ENCODE peak calls at places on chromosomes 3 and 15, in ten cellular contexts. X is ascending aorta, R is GM12865, W is GM12878, A is foreskin fibroblast, Y is glutamatergic neuron, T is Caco-2, V is left ventricle myocardium inferior, B is PC-3, K is lung. Q is an unnamed sample.

GRCh38 chr15:84023636-84024035 is 211.9 kb upstream of the GOLGA6L4 start:
- DNase-seq in K (no peak), V (no peak), T (peak; percentile 17), X (no peak), A (peak; percentile 0), Y (peak; percentile 35), R (peak; percentile 62), W (no peak), B (peak; percentile 73), Q (peak; percentile 16)

GRCh38 chr3:130692455-130692854 is 54.2 kb downstream of the PIK3R4 start:
- DNase-seq in B (peak; percentile 74), W (no peak), Y (no peak), A (no peak), V (no peak), K (no peak), T (no peak), R (no peak), X (no peak), Q (no peak)

GRCh38 chr15:42364529-42364928 is 5.2 kb downstream of the CAPN3 start:
- DNase-seq in X (no peak), K (no peak), V (no peak), B (no peak), W (no peak), Y (no peak), T (no peak), A (no peak), R (no peak), Q (no peak)

GRCh38 chr3:152379415-152380042 is 110.8 kb downstream of the MBNL1 start:
- DNase-seq in R (no peak), B (no peak), A (no peak), T (no peak), K (no peak), X (no peak), Y (no peak), W (no peak), V (no peak), Q (no peak)

GRCh38 chr3:48681974-48682610 is 3.6 kb downstream of the NCKIPSD start:
- DNase-seq in Y (no peak), R (no peak), K (no peak), B (no peak), V (no peak), T (no peak), W (no peak), X (no peak), A (no peak), Q (no peak)

GRCh38 chr3:150783920-150784746 is 21.2 kb upstream of the SIAH2 start:
- DNase-seq in A (no peak), K (no peak), W (no peak), X (no peak), T (no peak), R (peak; percentile 75), B (peak; percentile 79), V (no peak), Y (no peak), Q (no peak)

GRCh38 chr3:113771993-113772392 is 25.2 kb downstream of the ATP6V1A start:
- DNase-seq in A (no peak), R (no peak), X (no peak), W (no peak), V (no peak), B (no peak), Y (no peak), T (no peak), K (no peak), Q (no peak)

GRCh38 chr3:150104564-150104963 is 133.9 kb upstream of the PFN2 start:
- DNase-seq in R (no peak), K (no peak), V (no peak), Y (no peak), A (no peak), B (no peak), X (no peak), T (no peak), W (no peak), Q (no peak)

GRCh38 chr3:12486001-12486400 is 1.7 kb downstream of the TSEN2 start:
- DNase-seq in B (no peak), X (no peak), T (no peak), Y (no peak), A (no peak), R (no peak), K (no peak), W (no peak), V (no peak), Q (no peak)

GRCh38 chr3:12486916-12487315 is 2.6 kb downstream of the TSEN2 start:
- DNase-seq in V (no peak), A (no peak), W (no peak), Y (no peak), R (no peak), T (no peak), K (no peak), X (no peak), B (no peak), Q (no peak)

GRCh38 chr3:12484983-12485327 is 675 bp downstream of the TSEN2 start:
- DNase-seq in Y (no peak), X (no peak), W (no peak), B (no peak), T (peak; percentile 7), R (no peak), V (no peak), K (no peak), A (no peak), Q (no peak)

GRCh38 chr3:12490547-12490946 is 6.3 kb downstream of the TSEN2 start:
- DNase-seq in T (no peak), K (no peak), Y (no peak), V (no peak), X (no peak), B (no peak), W (no peak), R (no peak), A (no peak), Q (no peak)

DNA sequence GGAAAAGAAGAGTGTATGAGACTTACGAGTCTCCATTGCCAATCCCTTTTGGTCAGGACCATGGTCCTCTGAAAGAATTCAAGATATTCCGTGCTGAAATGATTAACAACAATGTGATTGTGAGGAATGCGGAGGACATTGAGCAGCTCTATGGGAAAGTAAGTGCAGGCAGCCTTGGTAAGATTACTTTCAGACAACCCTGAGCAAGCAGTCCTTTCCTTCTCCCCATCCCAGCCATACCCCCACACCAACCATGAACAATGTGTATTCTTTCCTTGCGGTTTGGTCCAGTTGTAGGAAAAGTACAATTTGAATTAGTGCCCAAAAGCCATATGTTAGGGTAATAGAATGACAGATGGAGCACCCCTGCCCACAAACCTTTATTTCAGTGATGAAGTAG is 5.6 kb downstream of the TSEN2 start:
- DNase-seq in W (no peak), R (no peak), T (no peak), V (no peak), K (no peak), Y (no peak), X (no peak), A (no peak), B (no peak), Q (no peak)
- TF ChIP-seq CTCF in W (no peak), R (no peak), T (no peak), V (no peak), K (no peak), Y (no peak), X (no peak), A (no peak), B (no peak), Q (no peak)

GRCh38 chr15:90087454-90088154 is 14.7 kb downstream of the IDH2 start:
- DNase-seq in A (no peak), X (no peak), T (peak; percentile 54), V (no peak), Y (no peak), K (no peak), W (no peak), R (peak; percentile 34), B (peak; percentile 48), Q (no peak)
- TF ChIP-seq CTCF in A (peak; percentile 23), X (no peak), T (peak; percentile 16), V (no peak), Y (peak; percentile 5), K (no peak), W (peak; percentile 43), R (peak; percentile 9), B (no peak), Q (no peak)

GRCh38 chr3:179276001-179276400 is 25.1 kb upstream of the KCNMB3 start:
- DNase-seq in Y (no peak), A (no peak), W (no peak), X (no peak), K (no peak), R (no peak), T (no peak), V (no peak), B (no peak), Q (no peak)

GRCh38 chr3:179276743-179277142 is 25.8 kb upstream of the KCNMB3 start:
- DNase-seq in T (no peak), B (no peak), A (no peak), W (no peak), V (no peak), X (no peak), K (no peak), Y (no peak), R (no peak), Q (no peak)

GRCh38 chr3:179268400-179269051 is 17.6 kb upstream of the KCNMB3 start:
- DNase-seq in R (no peak), W (no peak), T (no peak), A (no peak), B (no peak), V (no peak), K (no peak), X (no peak), Y (no peak), Q (no peak)

GRCh38 chr3:179269152-179269707 is 18.3 kb upstream of the KCNMB3 start:
- DNase-seq in W (no peak), K (no peak), T (no peak), Y (no peak), V (no peak), A (no peak), B (no peak), X (no peak), R (no peak), Q (no peak)

DNA sequence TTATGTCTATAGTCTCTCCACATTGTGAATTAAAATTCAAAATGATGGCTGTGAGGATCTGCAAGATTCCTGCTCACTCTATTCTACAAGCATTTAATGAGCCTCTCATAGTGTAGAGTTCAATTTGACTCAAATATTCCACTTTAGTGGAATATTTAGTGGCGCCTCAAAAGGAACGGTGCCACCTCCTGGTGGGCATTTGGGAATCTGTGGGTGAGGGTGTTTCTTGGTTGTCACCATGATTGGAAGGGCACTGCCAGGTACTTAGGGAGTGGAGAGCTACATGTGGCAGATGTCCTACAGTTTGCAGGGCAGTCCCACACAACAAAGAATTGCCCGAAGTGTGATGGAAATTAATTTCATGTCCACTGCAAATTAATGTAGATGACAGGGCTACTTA is 21.5 kb upstream of the KCNMB3 start:
- DNase-seq in B (peak; percentile 46), X (no peak), W (no peak), A (peak; percentile 7), T (no peak), V (no peak), K (no peak), R (no peak), Y (no peak), Q (no peak)
- TF ChIP-seq CTCF in B (peak; percentile 64), X (peak; percentile 43), W (peak; percentile 19), A (no peak), T (no peak), V (peak; percentile 43), K (no peak), R (no peak), Y (no peak), Q (no peak)

DNA sequence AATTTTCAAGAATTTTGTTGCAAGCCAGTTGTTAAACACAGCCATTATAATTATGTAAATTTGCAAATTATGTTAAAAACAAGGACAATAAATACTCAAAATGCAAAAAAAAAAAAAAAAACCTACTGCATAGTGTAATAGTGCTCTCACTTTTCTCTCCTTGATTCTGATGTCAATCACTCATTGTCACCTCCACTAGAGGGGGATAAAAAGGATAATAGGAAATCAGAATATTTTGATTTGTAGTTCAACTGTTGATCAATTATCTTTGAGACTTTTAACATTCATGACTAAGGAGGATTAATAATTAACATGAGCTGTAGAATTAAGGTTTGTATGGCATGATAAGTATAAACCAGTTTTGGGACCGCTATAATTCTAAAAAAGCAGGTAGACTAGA is 40.2 kb downstream of the PPARG start:
- DNase-seq in B (no peak), K (no peak), W (no peak), R (no peak), T (no peak), X (no peak), V (no peak), A (no peak), Y (no peak), Q (no peak)
- TF ChIP-seq CTCF in B (peak; percentile 40), K (no peak), W (no peak), R (no peak), T (no peak), X (no peak), V (no peak), A (no peak), Y (no peak), Q (no peak)